ENCODE peak calls at places on chromosome 17, in four cellular contexts. F, T, Z and V are unnamed samples.

GRCh38 chr17:8362651-8363332 is 13.7 kb downstream of the KRABD2 start:
- DNase-seq in F (no peak), T (no peak), Z (no peak), V (no peak)

GRCh38 chr17:12047977-12048376 is 27.3 kb downstream of the MAP2K4 start:
- DNase-seq in F (no peak), T (no peak), Z (no peak), V (no peak)

GRCh38 chr17:45225964-45226530 is 4.4 kb downstream of the FMNL1 start:
- DNase-seq in F (peak; percentile 95), T (peak; percentile 91), Z (peak; percentile 76), V (peak; percentile 71)

GRCh38 chr17:62581769-62582168 is 45.7 kb upstream of the MRC2 start:
- DNase-seq in F (no peak), T (no peak), Z (no peak), V (no peak)

GRCh38 chr17:78172284-78173024 is 4.1 kb downstream of the SYNGR2 start:
- DNase-seq in F (no peak), T (peak; percentile 89), Z (peak; percentile 74), V (peak; percentile 56)

GRCh38 chr17:82703036-82703745 is 4.7 kb upstream of the RAB40B start:
- DNase-seq in F (no peak), T (no peak), Z (no peak), V (no peak)

GRCh38 chr17:66481259-66481658 is 178.8 kb downstream of the PRKCA start:
- DNase-seq in F (no peak), T (no peak), Z (no peak), V (no peak)

GRCh38 chr17:52233632-52234031 is 75.1 kb upstream of the CA10 start:
- DNase-seq in F (no peak), T (no peak), Z (no peak), V (no peak)

GRCh38 chr17:37506678-37507077 is 17.0 kb downstream of the DUSP14 start:
- DNase-seq in F (no peak), T (no peak), Z (no peak), V (no peak)

GRCh38 chr17:1965556-1966273 is 59.4 kb downstream of the RTN4RL1 start:
- DNase-seq in F (no peak), T (no peak), Z (no peak), V (no peak)

GRCh38 chr17:76940293-76940692 is 72.1 kb downstream of the MGAT5B start:
- DNase-seq in F (no peak), T (no peak), Z (no peak), V (no peak)

GRCh38 chr17:62180772-62181171 is 115.7 kb upstream of the MED13 start:
- DNase-seq in F (no peak), T (no peak), Z (no peak), V (no peak)

GRCh38 chr17:81537856-81538555 is 9.8 kb downstream of the FSCN2 start:
- DNase-seq in F (no peak), T (no peak), Z (peak; percentile 79), V (no peak)

GRCh38 chr17:67421869-67422273 is 44.8 kb downstream of the PITPNC1 start:
- DNase-seq in F (peak; percentile 59), T (peak; percentile 43), Z (no peak), V (peak; percentile 21)

GRCh38 chr17:82440377-82440981 is 10.1 kb downstream of the CYBC1 start:
- DNase-seq in F (no peak), T (no peak), Z (no peak), V (no peak)

GRCh38 chr17:44941712-44942331 is 5.8 kb downstream of the KIF18B start:
- DNase-seq in F (no peak), T (no peak), Z (no peak), V (no peak)

GRCh38 chr17:63398680-63399079 is 47.4 kb downstream of the CYB561 start:
- DNase-seq in F (no peak), T (no peak), Z (no peak), V (no peak)

GRCh38 chr17:63646492-63646815 is 24.2 kb downstream of the MAP3K3 start:
- DNase-seq in F (no peak), T (no peak), Z (no peak), V (no peak)

GRCh38 chr17:70100983-70101382 is 26.0 kb downstream of the KCNJ16 start:
- DNase-seq in F (no peak), T (no peak), Z (no peak), V (no peak)

GRCh38 chr17:51056813-51057510 is 63.7 kb downstream of the SPAG9 start:
- DNase-seq in F (no peak), T (no peak), Z (no peak), V (peak; percentile 51)

GRCh38 chr17:1561420-1562177 is 993 bp downstream of the PITPNA start:
- DNase-seq in F (no peak), T (no peak), Z (peak; percentile 64), V (peak; percentile 33)

GRCh38 chr17:62781826-62782225 is 26.3 kb downstream of the MARCHF10 start:
- DNase-seq in F (no peak), T (no peak), Z (no peak), V (no peak)

GRCh38 chr17:20992987-20993862 is 49.6 kb downstream of the USP22 start:
- DNase-seq in F (peak; percentile 47), T (peak; percentile 59), Z (peak; percentile 76), V (peak; percentile 53)

GRCh38 chr17:57551321-57552079 is 193.6 kb downstream of the CCDC182 start:
- DNase-seq in F (no peak), T (peak; percentile 82), Z (no peak), V (no peak)

GRCh38 chr17:60077672-60078519 is 825 bp downstream of the HEATR6 start:
- DNase-seq in F (no peak), T (no peak), Z (no peak), V (no peak)

GRCh38 chr17:3845361-3845753 is 689 bp downstream of the NCBP3 start:
- DNase-seq in F (no peak), T (peak; percentile 24), Z (no peak), V (no peak)

GRCh38 chr17:44909681-44910144 is 5.6 kb downstream of the GFAP start:
- DNase-seq in F (no peak), T (no peak), Z (no peak), V (no peak)

GRCh38 chr17:37179893-37180292 is 195.9 kb upstream of the C17orf78 start:
- DNase-seq in F (no peak), T (no peak), Z (no peak), V (no peak)

GRCh38 chr17:71919181-71919580 is 201.6 kb upstream of the SOX9 start:
- DNase-seq in F (no peak), T (no peak), Z (no peak), V (no peak)

GRCh38 chr17:65370669-65371126 is 190.8 kb downstream of the AXIN2 start:
- DNase-seq in F (no peak), T (peak; percentile 84), Z (no peak), V (no peak)

GRCh38 chr17:3039748-3040147 is 23.7 kb downstream of the OR1D5 start:
- DNase-seq in F (no peak), T (no peak), Z (no peak), V (no peak)

GRCh38 chr17:45184144-45184543 is 22.5 kb downstream of the HEXIM2 start:
- DNase-seq in F (no peak), T (no peak), Z (no peak), V (no peak)

DNA sequence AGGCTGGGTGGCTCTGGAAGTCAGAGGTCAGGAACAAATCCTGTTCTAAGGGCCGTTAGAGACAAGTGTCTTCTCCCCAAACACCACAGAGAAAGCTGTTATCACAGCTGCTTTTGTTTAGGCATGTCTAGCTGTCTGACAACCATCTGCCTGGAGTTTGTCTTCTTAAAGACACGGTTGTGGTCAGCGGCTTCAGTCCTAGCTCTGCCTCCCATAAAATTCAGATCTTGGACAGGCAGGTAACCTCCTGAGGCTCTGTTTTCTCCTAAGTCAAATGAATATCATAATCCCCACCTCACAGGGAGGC is 2.3 kb upstream of the ITGA3 start:
- DNase-seq in F (no peak), T (no peak), Z (peak; percentile 0), V (no peak)
- H3K27me3 ChIP-seq in F (no peaks in the 10 kb centered on the region), T (no peaks in the 10 kb centered on the region), Z (no peaks in the 10 kb centered on the region), V (no peaks in the 10 kb centered on the region)

GRCh38 chr17:74606050-74606449 is 14.0 kb upstream of the CD300LD start:
- DNase-seq in F (no peak), T (no peak), Z (no peak), V (no peak)
- H3K27me3 ChIP-seq in F (no peaks in the 10 kb centered on the region), T (peaks cover 6% of the 10 kb centered on the region), Z (peaks cover 7% of the 10 kb centered on the region), V (no peaks in the 10 kb centered on the region)

DNA sequence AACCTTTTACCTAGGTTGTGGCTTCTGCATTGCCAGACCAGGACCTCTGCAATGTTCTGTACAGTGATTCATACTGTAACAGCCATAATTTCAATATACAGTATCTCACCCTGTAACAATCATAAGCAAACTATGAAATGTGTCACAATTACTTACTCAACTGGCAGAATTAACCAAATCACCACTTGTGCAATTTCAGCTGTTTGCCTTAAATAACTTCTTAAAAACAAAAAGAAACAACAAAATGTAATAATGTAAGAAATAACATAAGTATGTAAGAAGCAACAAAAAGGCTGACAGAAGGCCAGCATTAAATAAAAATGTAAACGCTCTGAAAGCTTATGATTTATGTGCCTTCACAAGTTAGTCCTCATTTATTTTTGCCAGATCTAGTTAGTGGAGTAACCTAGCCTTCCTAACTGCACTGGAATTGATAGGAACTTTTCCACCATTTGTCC is 97.0 kb downstream of the SKAP1 start:
- DNase-seq in F (no peak), T (no peak), Z (no peak), V (no peak)
- H3K27me3 ChIP-seq in F (no peaks in the 10 kb centered on the region), T (peaks cover 80% of the 10 kb centered on the region), Z (peaks cover 28% of the 10 kb centered on the region), V (peaks cover 87% of the 10 kb centered on the region)

GRCh38 chr17:74637912-74638311 is 14.4 kb upstream of the CD300E start:
- DNase-seq in F (no peak), T (no peak), Z (no peak), V (no peak)
- H3K27me3 ChIP-seq in F (no peaks in the 10 kb centered on the region), T (peaks cover 42% of the 10 kb centered on the region), Z (peaks cover 50% of the 10 kb centered on the region), V (peaks cover 50% of the 10 kb centered on the region)

GRCh38 chr17:79326814-79327213 is 252.2 kb downstream of the ENGASE start:
- DNase-seq in F (no peak), T (no peak), Z (no peak), V (no peak)
- H3K27me3 ChIP-seq in F (peaks cover 6% of the 10 kb centered on the region), T (peaks cover 21% of the 10 kb centered on the region), Z (peaks cover 62% of the 10 kb centered on the region), V (peaks cover 33% of the 10 kb centered on the region)

DNA sequence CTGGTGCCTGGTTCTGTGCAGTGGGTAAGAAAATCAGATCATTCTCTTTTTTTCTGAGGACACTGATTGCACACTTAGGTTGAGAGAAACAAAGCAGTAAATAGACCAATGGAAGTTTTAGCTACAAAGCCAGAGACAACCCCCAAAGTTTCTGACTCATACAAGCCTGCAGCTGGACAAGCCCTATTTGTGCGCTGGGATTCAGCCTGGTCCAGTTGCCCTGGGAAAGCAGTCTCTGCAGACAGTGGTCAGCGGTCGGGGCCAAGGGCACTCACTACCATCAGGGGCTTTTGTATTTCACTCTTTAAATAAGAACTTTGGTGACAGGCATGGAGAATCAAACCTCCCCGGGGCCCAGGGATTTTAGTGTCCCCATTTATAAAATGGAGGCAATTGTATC is 6.0 kb upstream of the RHBDL3 start:
- DNase-seq in F (no peak), T (no peak), Z (no peak), V (no peak)
- H3K27me3 ChIP-seq in F (peaks cover 4% of the 10 kb centered on the region), T (peaks cover 24% of the 10 kb centered on the region), Z (peaks cover 28% of the 10 kb centered on the region), V (no peaks in the 10 kb centered on the region)

GRCh38 chr17:7011415-7011814 is 1.0 kb upstream of the RNASEK start:
- DNase-seq in F (no peak), T (no peak), Z (peak; percentile 36), V (no peak)
- H3K27me3 ChIP-seq in F (no peaks in the 10 kb centered on the region), T (no peaks in the 10 kb centered on the region), Z (no peaks in the 10 kb centered on the region), V (no peaks in the 10 kb centered on the region)